ENCODE peak calls at places on chromosome 21, in five cellular contexts. Z, F, C, T and D are unnamed samples.

GRCh38 chr21:33522950-33523349 is 19.0 kb downstream of the GART start:
- DNase-seq in C (no peak), Z (no peak), T (no peak), F (no peak), D (no peak)

GRCh38 chr21:21897275-21897883 is 899.2 kb downstream of the NCAM2 start:
- DNase-seq in T (no peak), F (no peak), C (no peak), Z (no peak), D (no peak)

GRCh38 chr21:31801551-31802234 is 69.8 kb upstream of the SCAF4 start:
- DNase-seq in Z (no peak), T (no peak), C (no peak), F (no peak), D (no peak)

GRCh38 chr21:41482321-41482720 is 25.6 kb downstream of the TMPRSS2 start:
- DNase-seq in Z (no peak), T (no peak), F (peak; percentile 74), C (no peak), D (no peak)

GRCh38 chr21:16124397-16125130 is 394.8 kb downstream of the USP25 start:
- DNase-seq in C (peak; percentile 62), Z (no peak), F (peak; percentile 89), T (no peak), D (no peak)

GRCh38 chr21:35423694-35424093 is 374.6 kb upstream of the RUNX1 start:
- DNase-seq in Z (no peak), T (no peak), F (peak; percentile 76), C (no peak), D (no peak)

GRCh38 chr21:41183575-41183974 is 15.6 kb downstream of the BACE2 start:
- DNase-seq in F (no peak), T (no peak), C (no peak), Z (no peak), D (no peak)

GRCh38 chr21:33543505-33544129 is 779 bp downstream of the SON start:
- DNase-seq in F (no peak), Z (no peak), T (peak; percentile 72), C (no peak), D (no peak)

GRCh38 chr21:32484706-32485380 is 72.3 kb downstream of the EVA1C start:
- DNase-seq in T (peak; percentile 71), F (no peak), C (no peak), Z (no peak), D (no peak)

GRCh38 chr21:41564871-41565281 is 56.9 kb upstream of the TMPRSS2 start:
- DNase-seq in T (peak; percentile 58), F (no peak), C (no peak), Z (no peak), D (no peak)

GRCh38 chr21:28068455-28069358 is 924.0 kb downstream of the LTN1 start:
- DNase-seq in F (no peak), T (no peak), Z (peak; percentile 65), C (no peak), D (no peak)

DNA sequence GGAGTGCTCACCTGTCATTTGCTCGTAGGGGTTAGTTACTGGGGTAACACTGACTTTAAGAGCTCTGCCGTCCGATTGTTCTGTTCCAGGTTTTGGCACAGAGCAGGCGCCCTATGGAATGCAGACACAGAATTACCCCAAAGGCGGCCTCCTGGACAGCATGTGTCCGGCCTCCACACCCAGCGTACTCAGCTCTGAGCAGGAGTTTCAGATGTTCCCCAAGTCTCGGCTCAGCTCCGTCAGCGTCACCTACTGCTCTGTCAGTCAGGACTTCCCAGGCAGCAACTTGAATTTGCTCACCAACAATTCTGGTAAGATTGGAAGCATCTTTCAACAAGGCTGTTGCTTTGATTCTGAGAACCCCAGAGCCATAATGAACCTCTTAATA is 12.6 kb downstream of the ETS2 start:
- DNase-seq in F (no peak), Z (no peak), T (no peak), C (no peak), D (peak; percentile 65)
- H3K27ac ChIP-seq in F (no peak overlapping the region), Z (no peak overlapping the region), T (peak overlapping the region; percentile 48), C (no peak overlapping the region), D (no peak overlapping the region)

DNA sequence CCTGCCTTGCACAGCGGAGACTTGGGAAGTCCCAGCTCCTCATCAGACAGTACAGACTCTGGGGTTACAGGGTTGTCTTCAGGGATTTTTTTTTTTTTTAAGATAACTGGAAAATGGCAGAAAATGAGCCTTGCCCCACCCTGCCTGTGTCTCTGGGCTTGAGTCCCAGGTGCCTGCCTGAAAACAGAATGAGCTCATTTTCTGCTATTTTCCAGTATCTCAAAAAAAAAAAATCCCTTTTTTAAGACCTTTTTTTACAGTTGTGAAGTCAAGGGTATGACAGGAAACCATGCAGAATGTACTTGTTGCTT is 10.1 kb downstream of the SLX9 start:
- DNase-seq in F (no peak), T (no peak), C (no peak), Z (no peak), D (no peak)
- TF ChIP-seq CTCF in F (no peak), T (no peak), C (no peak), Z (no peak), D (no peak)

DNA sequence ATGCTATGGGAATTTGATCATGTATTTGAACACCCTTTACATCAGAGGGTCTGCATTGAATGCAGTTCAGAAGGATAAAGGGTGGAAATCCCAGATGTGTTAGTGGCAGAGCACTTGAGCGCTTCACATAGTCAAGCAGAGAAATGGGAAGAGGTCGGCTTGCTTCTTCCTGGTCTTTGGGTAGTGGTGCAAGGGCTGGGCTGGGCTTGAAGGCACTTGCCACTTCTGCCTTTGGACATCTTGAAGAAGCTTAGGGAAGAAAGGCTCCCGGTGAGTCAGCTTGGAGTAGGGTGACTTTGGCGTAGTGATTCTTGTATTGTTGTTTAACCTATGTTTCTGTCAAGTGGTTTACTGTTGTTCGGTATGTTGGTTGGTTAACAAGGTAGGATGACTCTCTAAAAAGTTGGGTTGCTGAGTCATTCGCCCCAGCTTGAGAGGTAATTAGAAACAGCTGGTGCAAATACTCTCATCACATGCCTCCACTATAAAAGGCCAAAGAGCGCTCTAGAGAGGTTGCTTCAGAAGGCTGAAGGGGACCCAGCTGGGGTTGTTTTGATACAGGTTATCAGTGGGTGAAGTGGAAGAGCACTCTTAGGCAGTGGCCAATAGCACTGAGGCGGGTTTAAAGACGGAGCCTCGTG is 1.3 kb downstream of the BACH1 start:
- DNase-seq in T (peak; percentile 39), C (peak; percentile 31), F (peak; percentile 97), Z (peak; percentile 70), D (peak; percentile 76)
- H3K4me3 ChIP-seq in T (peak overlapping the region; percentile 62), C (peak overlapping the region; percentile 69), F (peak overlapping the region; percentile 96), Z (peak overlapping the region; percentile 69), D (peak overlapping the region; percentile 92)

GRCh38 chr21:42636535-42636914 is 16.9 kb upstream of the PDE9A start:
- DNase-seq in T (no peak), C (no peak), Z (no peak), F (peak; percentile 61), D (no peak)
- H3K27ac ChIP-seq in T (no peak overlapping the region), C (no peak overlapping the region), Z (no peak overlapping the region), F (no peak overlapping the region), D (no peak overlapping the region)

DNA sequence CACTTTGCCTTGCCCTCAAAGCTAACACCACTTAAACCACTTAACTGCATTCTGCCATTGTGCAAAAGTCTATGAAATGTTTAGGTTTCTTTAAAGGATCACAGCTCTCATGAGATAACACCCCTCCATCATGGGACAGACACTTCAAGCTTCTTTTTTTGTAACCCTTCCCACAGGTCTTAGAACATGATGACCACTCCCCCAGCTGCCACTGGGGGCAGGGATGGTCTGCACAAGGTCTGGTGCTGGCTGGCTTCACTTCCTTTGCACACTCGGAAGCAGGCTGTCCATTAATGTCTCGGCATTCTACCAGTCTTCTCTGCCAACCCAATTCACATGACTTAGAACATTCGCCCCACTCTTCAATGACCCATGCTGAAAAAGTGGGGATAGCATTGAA is 7.7 kb downstream of the ADAMTS1 start:
- DNase-seq in Z (no peak), T (no peak), F (no peak), C (no peak), D (no peak)
- TF ChIP-seq CTCF in Z (no peak), T (no peak), F (no peak), C (no peak), D (no peak)